ENCODE peak calls at places on chromosomes 11 and 22, in four cellular contexts. F is GM12878, G is H1, J is K562. Y is an unnamed sample.

GRCh38 chr11:69048056-69048717 is 545 bp upstream of the TPCN2 start:
- DNase-seq in F (no peak), G (no peak), J (no peak), Y (no peak)

GRCh38 chr11:106271686-106272085 is 194.2 kb downstream of the AASDHPPT start:
- DNase-seq in F (no peak), G (no peak), J (no peak), Y (no peak)

GRCh38 chr11:46832511-46833214 is 13.4 kb downstream of the CKAP5 start:
- DNase-seq in F (no peak), G (no peak), J (peak; percentile 55), Y (no peak)

GRCh38 chr11:31806186-31806943 is 4.8 kb downstream of the PAX6 start:
- DNase-seq in F (no peak), G (no peak), J (no peak), Y (no peak)

GRCh38 chr11:120224872-120225371 is 14.1 kb downstream of the OAF start:
- DNase-seq in F (no peak), G (no peak), J (no peak), Y (peak; percentile 63)

GRCh38 chr22:26656896-26657851 is at the start of gene MIAT:
- DNase-seq in F (no peak), G (no peak), J (peak; percentile 26), Y (no peak)

GRCh38 chr22:45329536-45329936 is 19.8 kb downstream of the FAM118A start:
- DNase-seq in F (no peak), G (no peak), J (no peak), Y (no peak)

GRCh38 chr11:115930276-115930675 is 426.1 kb upstream of the CADM1 start:
- DNase-seq in F (no peak), G (no peak), J (no peak), Y (no peak)

GRCh38 chr22:32661296-32661695 is 140.2 kb upstream of the TIMP3 start:
- DNase-seq in F (no peak), G (peak; percentile 9), J (no peak), Y (no peak)

GRCh38 chr22:37019309-37020191 is at the start of the genes MPST and TST:
- DNase-seq in F (no peak), G (no peak), J (peak; percentile 82), Y (peak; percentile 91)

GRCh38 chr11:111691731-111692130 is 74.5 kb downstream of the PPP2R1B start:
- DNase-seq in F (no peak), G (no peak), J (no peak), Y (no peak)

GRCh38 chr22:29605236-29605850 is 1.9 kb downstream of the NF2 start:
- DNase-seq in F (no peak), G (no peak), J (no peak), Y (no peak)
- H3K4me3 ChIP-seq in F (peak overlapping the region; percentile 94), G (no peak overlapping the region), J (peak overlapping the region; percentile 86), Y (no peak overlapping the region)

GRCh38 chr22:38315801-38316339 is 1.4 kb downstream of the CSNK1E start:
- DNase-seq in F (no peak), G (no peak), J (no peak), Y (no peak)

GRCh38 chr22:38318792-38319773 is 1.9 kb upstream of the CSNK1E start:
- DNase-seq in F (no peak), G (no peak), J (no peak), Y (no peak)

GRCh38 chr22:38317237-38317994 is at the start of gene CSNK1E:
- DNase-seq in F (no peak), G (no peak), J (peak; percentile 86), Y (peak; percentile 51)

GRCh38 chr22:38316340-38317236 is 645 bp downstream of the CSNK1E start:
- DNase-seq in F (no peak), G (no peak), J (peak; percentile 63), Y (no peak)

GRCh38 chr22:38317995-38318715 is 922 bp upstream of the CSNK1E start:
- DNase-seq in F (no peak), G (no peak), J (peak; percentile 84), Y (no peak)
- TF ChIP-seq GABPA in F (no peak), G (no peak), J (peak; percentile 53), Y (no peak)

DNA sequence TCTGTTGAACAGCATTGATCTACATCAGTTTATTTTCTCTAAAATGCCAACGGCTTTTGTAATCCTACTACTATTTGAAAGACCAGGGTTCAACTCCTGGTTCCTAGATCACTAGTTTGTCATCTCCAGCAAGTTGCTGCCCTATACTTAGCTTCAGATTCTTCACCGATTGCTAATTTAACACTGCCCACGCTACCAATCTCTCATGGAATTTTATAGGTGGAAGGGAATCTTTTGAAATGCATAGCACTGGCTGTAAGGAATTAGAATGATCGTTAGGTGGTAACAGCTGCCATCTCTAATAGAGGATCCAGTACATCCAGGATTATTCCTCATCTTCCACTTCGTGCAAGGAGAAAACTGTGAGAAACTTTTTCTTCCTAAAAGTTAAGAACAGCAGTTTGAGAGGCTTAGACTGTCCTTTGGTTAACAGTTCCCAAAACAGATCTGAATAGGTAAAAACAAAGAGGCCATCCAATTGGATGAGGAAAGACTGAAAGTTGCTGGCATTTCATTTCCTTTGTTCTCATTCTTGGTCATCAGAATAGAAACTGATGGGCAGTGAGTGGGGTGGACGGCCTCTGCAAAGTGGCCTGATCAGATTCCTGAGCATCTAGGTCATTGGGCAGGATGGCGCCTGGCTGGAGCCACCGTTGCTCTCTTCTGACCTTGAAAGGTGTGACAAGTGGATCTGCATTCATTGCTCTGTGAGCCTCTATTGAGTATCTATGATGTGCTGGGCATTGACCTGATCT is 236.3 kb upstream of the SORL1-AS1 start:
- DNase-seq in F (no peak), G (peak; percentile 17), J (no peak), Y (no peak)
- H3K27me3 ChIP-seq in F (no peaks in the 10 kb centered on the region), G (no peaks in the 10 kb centered on the region), J (no peaks in the 10 kb centered on the region), Y (peaks cover 4% of the 10 kb centered on the region)

DNA sequence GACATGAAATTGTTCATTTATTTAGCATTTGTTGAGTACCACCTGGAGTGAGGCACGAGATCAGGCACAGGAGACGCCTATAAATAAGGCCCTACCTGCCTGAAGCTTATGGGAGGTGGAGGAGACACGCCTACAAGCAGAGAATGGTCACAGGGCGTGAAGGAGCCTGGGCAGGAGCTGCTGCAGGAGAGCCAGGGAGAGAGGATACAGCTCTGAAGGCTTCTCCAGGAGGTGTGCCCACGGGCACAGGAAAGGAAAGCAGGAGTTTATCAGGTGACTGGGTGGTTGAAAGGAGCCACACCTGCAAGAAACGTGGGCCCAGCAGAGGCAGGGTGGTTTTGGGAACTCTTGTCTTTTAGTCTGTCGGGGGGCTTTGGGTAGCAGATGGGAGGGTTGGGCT is 70.3 kb downstream of the BMAL1 start:
- DNase-seq in F (no peak), G (no peak), J (no peak), Y (no peak)
- H3K4me3 ChIP-seq in F (no peak overlapping the region), G (no peak overlapping the region), J (no peak overlapping the region), Y (no peak overlapping the region)

GRCh38 chr11:72124046-72124445 is 11.5 kb upstream of the FOLR3 start:
- DNase-seq in F (no peak), G (no peak), J (no peak), Y (no peak)
- TF ChIP-seq GABPA in F (no peak), G (no peak), J (no peak), Y (no peak)

DNA sequence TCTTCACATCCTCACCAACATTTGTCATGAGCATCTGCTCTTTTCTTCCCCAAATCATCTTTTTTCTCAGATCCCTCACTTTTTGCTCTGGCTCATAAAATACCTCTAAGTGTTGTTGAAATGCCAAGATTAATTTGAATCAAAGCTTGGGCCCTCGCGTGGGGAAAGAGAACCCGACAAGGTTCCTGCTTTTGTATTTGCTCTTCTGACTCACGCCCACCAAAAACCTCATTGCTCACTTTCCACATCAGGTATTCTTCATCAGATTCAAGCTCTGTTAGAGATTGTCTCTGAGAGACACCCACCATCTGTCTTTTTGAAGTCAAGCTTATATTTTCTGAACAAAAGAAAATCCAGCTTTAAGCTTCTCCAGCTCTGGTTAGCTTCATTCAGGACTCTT is 52.9 kb upstream of the FBXO3 start:
- DNase-seq in F (no peak), G (no peak), J (no peak), Y (no peak)
- H3K27me3 ChIP-seq in F (peaks cover 10% of the 10 kb centered on the region), G (peaks cover 16% of the 10 kb centered on the region), J (peaks cover 26% of the 10 kb centered on the region), Y (peaks cover 51% of the 10 kb centered on the region)

GRCh38 chr11:391117-392017 is 2.6 kb upstream of the PKP3 start:
- DNase-seq in F (no peak), G (no peak), J (no peak), Y (no peak)

GRCh38 chr11:390175-390574 is 3.8 kb upstream of the PKP3 start:
- DNase-seq in F (no peak), G (no peak), J (no peak), Y (no peak)

GRCh38 chr11:393219-394033 is 583 bp upstream of the PKP3 start:
- DNase-seq in F (no peak), G (no peak), J (peak; percentile 95), Y (no peak)

GRCh38 chr11:394034-394857 is at the start of gene PKP3:
- DNase-seq in F (no peak), G (peak; percentile 38), J (peak; percentile 89), Y (no peak)

GRCh38 chr11:392102-392777 is 1.8 kb upstream of the PKP3 start:
- DNase-seq in F (no peak), G (no peak), J (no peak), Y (no peak)
- H3K4me3 ChIP-seq in F (no peak overlapping the region), G (no peak overlapping the region), J (no peak overlapping the region), Y (no peak overlapping the region)

Y was measured in HL-60.